ENCODE peak calls at places on chromosomes 11 and 22, in six cellular contexts. U is right cardiac atrium; Z is left ventricle myocardium inferior; D is mesendoderm; N is naive thymus-derived CD4-positive, alpha-beta T cell; F is transverse colon. W is an unnamed sample. For H3K4me1, the result is how much of the 10 kb centered on the place peaks cover.

GRCh38 chr11:121112498-121113455 is 11.7 kb downstream of the TECTA start:
- DNase-seq in U (peak), Z (peak), D (peak), N (peak), F (peak), W (peak)

GRCh38 chr11:2791521-2792375 is 92.0 kb upstream of the KCNQ1OT1 start:
- DNase-seq in U (peak), Z (peak), D (peak), N (peak), F (peak), W (peak)

GRCh38 chr11:108733479-108734116 is 68.7 kb downstream of the DDX10 start:
- DNase-seq in U (no peak), Z (no peak), D (peak), N (no peak), F (no peak), W (no peak)

GRCh38 chr22:49241174-49241851 is 586.4 kb downstream of the BRD1 start:
- DNase-seq in U (no peak), Z (no peak), D (no peak), N (no peak), F (no peak), W (no peak)

GRCh38 chr11:75815345-75815983 is 454 bp downstream of the UVRAG start:
- DNase-seq in U (no peak), Z (no peak), D (peak), N (peak), F (peak), W (peak)

GRCh38 chr11:90867416-90867815 is 644.6 kb upstream of the CHORDC1 start:
- DNase-seq in U (no peak), Z (no peak), D (no peak), N (no peak), F (no peak), W (no peak)

GRCh38 chr11:134068829-134069425 is at the start of gene JAM3:
- DNase-seq in U (peak), Z (peak), D (peak), N (peak), F (peak), W (peak)

GRCh38 chr11:75626692-75627536 is 41.9 kb downstream of the MAP6 start:
- DNase-seq in U (no peak), Z (no peak), D (no peak), N (no peak), F (no peak), W (no peak)

GRCh38 chr11:117999354-117999993 is 13.3 kb downstream of the IL10RA start:
- DNase-seq in U (no peak), Z (no peak), D (no peak), N (no peak), F (no peak), W (no peak)

GRCh38 chr22:27075028-27075678 is 417.8 kb downstream of the MIAT start:
- DNase-seq in U (no peak), Z (no peak), D (peak), N (no peak), F (no peak), W (no peak)

GRCh38 chr22:48567213-48567975 is 1260.3 kb downstream of the BRD1 start:
- DNase-seq in U (peak), Z (no peak), D (no peak), N (no peak), F (no peak), W (no peak)

GRCh38 chr11:114846040-114846791 is 167.9 kb downstream of the NXPE2 start:
- DNase-seq in U (peak), Z (peak), D (peak), N (no peak), F (no peak), W (peak)

GRCh38 chr11:76770642-76771445 is 12.3 kb upstream of the TSKU start:
- DNase-seq in U (peak), Z (no peak), D (peak), N (no peak), F (peak), W (no peak)

GRCh38 chr11:17272823-17273222 is 3.7 kb upstream of the NUCB2 start:
- DNase-seq in U (no peak), Z (no peak), D (no peak), N (no peak), F (no peak), W (no peak)

GRCh38 chr11:73358071-73358470 is 18.1 kb upstream of the RELT start:
- DNase-seq in U (no peak), Z (no peak), D (no peak), N (no peak), F (no peak), W (no peak)

GRCh38 chr22:30873661-30874060 is 94.9 kb downstream of the MORC2 start:
- DNase-seq in U (no peak), Z (no peak), D (no peak), N (no peak), F (no peak), W (no peak)

GRCh38 chr22:49077586-49077985 is 750.1 kb downstream of the BRD1 start:
- DNase-seq in U (no peak), Z (no peak), D (no peak), N (no peak), F (no peak), W (no peak)

GRCh38 chr22:48908547-48908946 is 919.1 kb downstream of the BRD1 start:
- DNase-seq in U (no peak), Z (no peak), D (no peak), N (no peak), F (no peak), W (no peak)

GRCh38 chr11:120869516-120870011 is 154.3 kb upstream of the TBCEL start:
- DNase-seq in U (no peak), Z (no peak), D (no peak), N (no peak), F (no peak), W (no peak)

GRCh38 chr11:36041988-36042606 is 98.2 kb downstream of the LDLRAD3 start:
- DNase-seq in U (no peak), Z (no peak), D (no peak), N (no peak), F (no peak), W (no peak)

GRCh38 chr11:120467627-120468026 is 43.9 kb upstream of the GRIK4 start:
- DNase-seq in U (no peak), Z (no peak), D (no peak), N (no peak), F (no peak), W (no peak)

GRCh38 chr11:29256580-29256979 is 760.2 kb downstream of the KCNA4 start:
- DNase-seq in U (no peak), Z (no peak), D (no peak), N (no peak), F (no peak), W (no peak)

GRCh38 chr11:24683578-24683977 is 186.7 kb downstream of the LUZP2 start:
- DNase-seq in U (no peak), Z (no peak), D (no peak), N (no peak), F (no peak), W (no peak)

GRCh38 chr22:50399751-50400331 is 56.7 kb downstream of the PPP6R2 start:
- DNase-seq in U (no peak), Z (no peak), D (peak), N (no peak), F (peak), W (peak)

GRCh38 chr11:81070948-81071347 is 1630.1 kb upstream of the TENM4 start:
- DNase-seq in U (no peak), Z (no peak), D (no peak), N (no peak), F (no peak), W (no peak)

GRCh38 chr22:35892192-35892591 is 136.4 kb downstream of the RBFOX2 start:
- DNase-seq in U (no peak), Z (no peak), D (no peak), N (no peak), F (no peak), W (peak)

GRCh38 chr22:28034760-28035401 is 115.8 kb upstream of the PITPNB start:
- DNase-seq in U (peak), Z (peak), D (no peak), N (peak), F (peak), W (peak)

GRCh38 chr11:10573028-10573427 is 4.6 kb upstream of the LYVE1 start:
- DNase-seq in U (no peak), Z (no peak), D (no peak), N (no peak), F (no peak), W (no peak)

GRCh38 chr11:65808744-65809341 is 22.0 kb downstream of the OVOL1 start:
- DNase-seq in U (no peak), Z (no peak), D (no peak), N (no peak), F (no peak), W (no peak)

GRCh38 chr11:16809901-16810668 is 71.6 kb downstream of the C11orf58 start:
- DNase-seq in U (peak), Z (peak), D (no peak), N (no peak), F (no peak), W (peak)

GRCh38 chr22:38452373-38453064 is 2.5 kb downstream of the KCNJ4 start:
- DNase-seq in U (peak), Z (peak), D (no peak), N (no peak), F (no peak), W (no peak)

GRCh38 chr11:94768602-94769511 is 701 bp downstream of the AMOTL1 start:
- DNase-seq in U (peak), Z (peak), D (no peak), N (no peak), F (peak), W (peak)

GRCh38 chr22:36546092-36546804 is 17.3 kb upstream of the EIF3D start:
- DNase-seq in U (peak), Z (peak), D (peak), N (no peak), F (peak), W (peak)

GRCh38 chr11:11786234-11786633 is 55.5 kb upstream of the USP47 start:
- DNase-seq in U (no peak), Z (no peak), D (peak), N (no peak), F (no peak), W (no peak)

GRCh38 chr11:104926771-104927470 is 28.7 kb upstream of the CASP12 start:
- DNase-seq in U (no peak), Z (no peak), D (peak), N (no peak), F (no peak), W (no peak)

GRCh38 chr22:36663581-36663980 is 40.0 kb downstream of the CACNG2 start:
- DNase-seq in U (no peak), Z (no peak), D (no peak), N (no peak), F (no peak), W (no peak)

GRCh38 chr11:19978668-19979518 is 181.4 kb downstream of the DBX1 start:
- DNase-seq in U (no peak), Z (no peak), D (peak), N (no peak), F (no peak), W (no peak)

GRCh38 chr11:123458501-123458900 is 28.4 kb downstream of the GRAMD1B start:
- DNase-seq in U (no peak), Z (no peak), D (no peak), N (no peak), F (no peak), W (no peak)

GRCh38 chr11:23976776-23977380 is 520.0 kb upstream of the LUZP2 start:
- DNase-seq in U (no peak), Z (no peak), D (no peak), N (no peak), F (no peak), W (no peak)

DNA sequence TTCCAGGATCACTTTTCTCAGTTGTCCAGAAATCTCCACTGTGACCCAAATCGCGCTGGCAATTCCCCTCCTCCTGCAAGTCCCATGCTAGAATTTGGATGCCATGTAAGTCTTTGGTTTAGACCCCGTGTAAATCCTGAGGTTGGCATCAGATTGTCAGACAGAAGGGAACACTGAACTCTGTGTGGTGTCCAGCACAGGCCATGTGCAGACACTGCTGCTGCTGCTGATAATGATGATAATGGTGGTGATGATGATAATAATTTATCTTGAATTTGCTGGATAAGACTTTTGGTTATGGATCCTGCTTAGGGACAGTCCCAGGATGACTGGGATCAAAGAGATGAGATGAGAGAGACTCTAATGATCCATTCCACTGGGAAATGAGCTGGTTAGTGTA is 45.0 kb downstream of the RPUSD4 start:
- DNase-seq in U (no peak), Z (peak), D (no peak), N (no peak), F (no peak), W (no peak)
- H3K27ac ChIP-seq in U (no peak), Z (no peak), D (no peak), N (no peak), F (no peak), W (no peak)

GRCh38 chr11:34631737-34632104 is 10.8 kb downstream of the EHF start:
- DNase-seq in U (no peak), Z (no peak), D (no peak), N (no peak), F (no peak), W (peak)

GRCh38 chr11:34633640-34633989 is 12.7 kb downstream of the EHF start:
- DNase-seq in U (no peak), Z (no peak), D (no peak), N (no peak), F (no peak), W (no peak)

GRCh38 chr11:34630544-34630943 is 9.7 kb downstream of the EHF start:
- DNase-seq in U (no peak), Z (no peak), D (no peak), N (no peak), F (no peak), W (no peak)

GRCh38 chr11:34631297-34631696 is 10.4 kb downstream of the EHF start:
- DNase-seq in U (no peak), Z (no peak), D (no peak), N (no peak), F (no peak), W (no peak)

GRCh38 chr11:34632105-34632780 is 11.3 kb downstream of the EHF start:
- DNase-seq in U (no peak), Z (no peak), D (peak), N (no peak), F (no peak), W (peak)
- H3K4me1 ChIP-seq in U (under half), Z (under half), D (under half), N (under half), F (half or more), W (under half)

GRCh38 chr11:69449320-69450063 is 32.0 kb upstream of the LINC01488 start:
- DNase-seq in U (peak), Z (peak), D (peak), N (no peak), F (no peak), W (peak)
- H3K27ac ChIP-seq in U (peak), Z (peak), D (peak), N (no peak), F (peak), W (peak)

DNA sequence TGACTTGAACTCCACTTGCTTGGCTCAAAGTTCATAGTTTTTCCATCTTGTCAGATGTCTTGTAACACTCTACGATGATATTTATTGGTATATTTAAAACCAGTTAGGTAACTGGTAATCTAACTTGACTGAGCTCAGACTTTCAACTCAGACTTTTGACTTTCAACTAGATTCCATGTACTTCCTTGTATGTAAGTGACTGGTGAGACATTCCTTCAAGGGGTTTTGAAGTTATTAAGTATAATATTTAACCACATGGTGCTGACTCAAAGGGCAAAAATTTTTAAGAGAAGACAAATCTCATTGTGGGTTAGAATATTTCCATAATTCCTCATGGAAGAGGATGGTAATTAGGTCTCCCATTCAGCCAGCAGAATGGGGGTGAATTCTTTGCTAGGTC is 631.3 kb upstream of the ANO5 start:
- DNase-seq in U (no peak), Z (no peak), D (no peak), N (no peak), F (no peak), W (no peak)
- H3K4me1 ChIP-seq in U (under half), Z (under half), D (under half), N (under half), F (under half), W (under half)

GRCh38 chr22:45529966-45530575 is 27.4 kb downstream of the FBLN1 start:
- DNase-seq in U (peak), Z (no peak), D (no peak), N (no peak), F (no peak), W (no peak)

GRCh38 chr22:45533731-45534130 is 31.0 kb downstream of the FBLN1 start:
- DNase-seq in U (peak), Z (no peak), D (no peak), N (no peak), F (no peak), W (no peak)

GRCh38 chr22:45531944-45532631 is 29.4 kb downstream of the FBLN1 start:
- DNase-seq in U (peak), Z (no peak), D (no peak), N (no peak), F (no peak), W (no peak)

GRCh38 chr22:45529097-45529496 is 26.4 kb downstream of the FBLN1 start:
- DNase-seq in U (peak), Z (no peak), D (no peak), N (no peak), F (no peak), W (no peak)

GRCh38 chr22:45531441-45531840 is 28.8 kb downstream of the FBLN1 start:
- DNase-seq in U (peak), Z (no peak), D (no peak), N (no peak), F (no peak), W (no peak)
- H3K27ac ChIP-seq in U (no peak), Z (no peak), D (no peak), N (no peak), F (no peak), W (no peak)

DNA sequence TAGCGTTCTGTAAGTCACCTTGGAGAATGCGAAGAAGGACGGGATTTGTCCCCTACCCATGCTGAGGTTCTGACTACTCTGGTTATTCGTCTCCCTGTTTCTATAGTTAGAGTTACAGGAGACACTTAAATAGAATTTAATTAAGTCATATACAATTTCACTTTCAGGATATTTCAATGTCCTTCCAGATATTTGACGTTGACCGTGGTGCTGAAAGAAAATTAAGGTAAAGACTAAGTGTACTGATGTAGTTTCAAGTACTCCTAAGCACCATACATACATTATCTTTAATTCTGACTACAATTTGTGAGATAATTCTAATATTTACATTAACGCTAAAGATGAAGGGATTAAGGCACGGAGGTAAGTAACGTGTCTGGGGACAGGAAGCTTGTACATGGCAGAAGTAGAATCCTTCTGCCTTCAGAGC is 445 bp upstream of the SLC36A4 start:
- DNase-seq in U (no peak), Z (no peak), D (no peak), N (no peak), F (no peak), W (no peak)
- H3K4me1 ChIP-seq in U (under half), Z (under half), D (under half), N (under half), F (under half), W (under half)

W was measured in adrenal gland.